ENCODE peak calls at places on chromosomes 16 and 17, in ten cellular contexts. C, X, U, W, M, O, E, S, F and H are unnamed samples.

GRCh38 chr16:50908468-50908867 is 166.6 kb downstream of the CYLD start:
- DNase-seq in C (no peak), X (no peak), U (no peak), W (no peak), M (no peak), O (no peak), E (no peak), S (no peak), F (no peak), H (no peak)

GRCh38 chr16:79411357-79411756 is 189.2 kb downstream of the MAF start:
- DNase-seq in C (no peak), X (no peak), U (no peak), W (no peak), M (no peak), O (no peak), E (no peak), S (no peak), F (no peak), H (no peak)

GRCh38 chr16:85166281-85166680 is 54.0 kb upstream of the CIBAR2 start:
- DNase-seq in C (no peak), X (no peak), U (no peak), W (no peak), M (no peak), O (peak), E (no peak), S (no peak), F (no peak), H (no peak)

GRCh38 chr17:10380631-10381408 is 8.0 kb upstream of the MYH13 start:
- DNase-seq in C (no peak), X (no peak), U (peak), W (no peak), M (no peak), O (no peak), E (no peak), S (no peak), F (no peak), H (no peak)

GRCh38 chr16:12455287-12455798 is 348.3 kb downstream of the CPPED1 start:
- DNase-seq in C (no peak), X (peak), U (peak), W (no peak), M (peak), O (peak), E (peak), S (peak), F (peak), H (peak)

GRCh38 chr17:47286198-47286914 is 32.7 kb downstream of the ITGB3 start:
- DNase-seq in C (no peak), X (no peak), U (no peak), W (no peak), M (no peak), O (no peak), E (no peak), S (no peak), F (no peak), H (no peak)

GRCh38 chr17:27741361-27741861 is 58.9 kb downstream of the NOS2 start:
- DNase-seq in C (no peak), X (no peak), U (no peak), W (no peak), M (no peak), O (peak), E (no peak), S (peak), F (no peak), H (no peak)

GRCh38 chr17:80850109-80850508 is 141.5 kb upstream of the CHMP6 start:
- DNase-seq in C (no peak), X (no peak), U (no peak), W (no peak), M (no peak), O (no peak), E (no peak), S (no peak), F (no peak), H (no peak)

GRCh38 chr17:39244016-39244599 is 18.4 kb upstream of the STAC2 start:
- DNase-seq in C (no peak), X (peak), U (peak), W (no peak), M (no peak), O (no peak), E (peak), S (no peak), F (no peak), H (no peak)

GRCh38 chr17:47990962-47991731 is 20.2 kb downstream of the CDK5RAP3 start:
- DNase-seq in C (no peak), X (no peak), U (no peak), W (no peak), M (peak), O (no peak), E (no peak), S (no peak), F (no peak), H (peak)

GRCh38 chr16:74466872-74467271 is 45.6 kb upstream of the CLEC18B start:
- DNase-seq in C (no peak), X (no peak), U (no peak), W (no peak), M (no peak), O (no peak), E (no peak), S (no peak), F (no peak), H (no peak)

GRCh38 chr16:4032768-4033167 is 83.5 kb downstream of the ADCY9 start:
- DNase-seq in C (peak), X (no peak), U (no peak), W (peak), M (peak), O (no peak), E (no peak), S (no peak), F (no peak), H (no peak)

GRCh38 chr17:78737332-78737731 is 44.7 kb downstream of the CYTH1 start:
- DNase-seq in C (no peak), X (no peak), U (peak), W (no peak), M (no peak), O (no peak), E (no peak), S (no peak), F (no peak), H (no peak)

GRCh38 chr17:70314096-70314495 is 144.8 kb downstream of the KCNJ2 start:
- DNase-seq in C (no peak), X (no peak), U (no peak), W (no peak), M (no peak), O (no peak), E (no peak), S (no peak), F (no peak), H (no peak)

GRCh38 chr17:60305141-60305540 is 86.8 kb downstream of the USP32 start:
- DNase-seq in C (no peak), X (peak), U (peak), W (no peak), M (no peak), O (no peak), E (no peak), S (no peak), F (no peak), H (no peak)

GRCh38 chr17:80833952-80834895 is 157.4 kb upstream of the CHMP6 start:
- DNase-seq in C (no peak), X (no peak), U (no peak), W (peak), M (peak), O (peak), E (no peak), S (peak), F (peak), H (no peak)

GRCh38 chr16:28597692-28598261 is 927 bp upstream of the SULT1A2 start:
- DNase-seq in C (no peak), X (peak), U (peak), W (no peak), M (no peak), O (peak), E (peak), S (no peak), F (no peak), H (peak)

GRCh38 chr17:6506679-6507231 is 49.6 kb downstream of the PITPNM3 start:
- DNase-seq in C (no peak), X (no peak), U (no peak), W (no peak), M (no peak), O (peak), E (no peak), S (no peak), F (no peak), H (no peak)

GRCh38 chr16:13856811-13857511 is 63.0 kb upstream of the ERCC4 start:
- DNase-seq in C (no peak), X (no peak), U (no peak), W (no peak), M (no peak), O (no peak), E (no peak), S (no peak), F (no peak), H (no peak)

GRCh38 chr17:58328195-58329034 is at the start of gene TSPOAP1:
- DNase-seq in C (no peak), X (peak), U (no peak), W (no peak), M (peak), O (peak), E (peak), S (no peak), F (peak), H (peak)

GRCh38 chr17:35645923-35646322 is 58.8 kb downstream of the AP2B1 start:
- DNase-seq in C (no peak), X (no peak), U (no peak), W (no peak), M (no peak), O (no peak), E (no peak), S (no peak), F (no peak), H (no peak)

GRCh38 chr16:26963109-26963508 is 103.6 kb upstream of the C16orf82 start:
- DNase-seq in C (no peak), X (peak), U (peak), W (no peak), M (no peak), O (no peak), E (peak), S (peak), F (no peak), H (peak)

GRCh38 chr16:30786936-30787612 is at the start of gene ZNF629:
- DNase-seq in C (peak), X (peak), U (peak), W (peak), M (peak), O (peak), E (peak), S (peak), F (peak), H (peak)

GRCh38 chr17:40323731-40324650 is 15.0 kb downstream of the RARA start:
- DNase-seq in C (peak), X (peak), U (no peak), W (peak), M (no peak), O (peak), E (no peak), S (peak), F (peak), H (no peak)

GRCh38 chr16:10992112-10992511 is 47.7 kb downstream of the CLEC16A start:
- DNase-seq in C (no peak), X (no peak), U (no peak), W (no peak), M (no peak), O (no peak), E (no peak), S (no peak), F (no peak), H (no peak)

GRCh38 chr17:47728214-47728877 is 4.7 kb upstream of the TBX21 start:
- DNase-seq in C (no peak), X (no peak), U (no peak), W (no peak), M (no peak), O (peak), E (no peak), S (no peak), F (no peak), H (no peak)

GRCh38 chr16:67204076-67204475 is 5.1 kb downstream of the ELMO3 start:
- DNase-seq in C (no peak), X (no peak), U (no peak), W (no peak), M (no peak), O (no peak), E (no peak), S (no peak), F (no peak), H (no peak)

GRCh38 chr16:1335996-1336395 is 2.6 kb downstream of the BAIAP3 start:
- DNase-seq in C (no peak), X (peak), U (peak), W (no peak), M (no peak), O (no peak), E (peak), S (no peak), F (no peak), H (peak)
- TF ChIP-seq CTCF in C (no peak), X (peak), U (peak), W (no peak), M (no peak), O (no peak), E (no peak), S (no peak), F (no peak), H (no peak)

DNA sequence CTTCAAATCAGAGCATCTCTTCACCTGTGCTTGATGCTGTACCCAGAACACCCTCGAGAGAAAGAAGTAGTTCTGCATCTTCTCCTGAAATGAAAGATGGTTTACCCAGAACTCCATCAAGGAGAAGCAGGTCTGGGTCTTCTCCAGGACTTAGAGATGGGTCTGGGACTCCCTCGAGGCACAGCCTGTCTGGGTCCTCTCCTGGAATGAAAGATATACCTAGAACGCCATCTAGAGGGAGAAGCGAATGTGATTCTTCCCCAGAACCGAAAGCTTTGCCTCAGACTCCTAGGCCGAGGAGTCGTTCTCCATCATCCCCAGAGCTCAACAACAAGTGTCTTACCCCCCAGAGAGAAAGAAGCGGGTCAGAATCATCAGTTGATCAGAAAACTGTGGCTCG is 12.3 kb downstream of the SRRM2 start:
- DNase-seq in C (no peak), X (no peak), U (no peak), W (no peak), M (no peak), O (peak), E (no peak), S (no peak), F (no peak), H (no peak)
- TF ChIP-seq CTCF in C (no peak), X (peak), U (peak), W (no peak), M (no peak), O (no peak), E (no peak), S (no peak), F (no peak), H (no peak)

GRCh38 chr17:30212750-30213149 is 22.7 kb downstream of the SLC6A4 start:
- DNase-seq in C (no peak), X (no peak), U (no peak), W (no peak), M (no peak), O (no peak), E (no peak), S (no peak), F (no peak), H (no peak)
- TF ChIP-seq CTCF in C (no peak), X (no peak), U (no peak), W (no peak), M (no peak), O (no peak), E (no peak), S (no peak), F (no peak), H (no peak)

GRCh38 chr17:17748179-17748578 is 66.9 kb downstream of the RAI1 start:
- DNase-seq in C (no peak), X (no peak), U (peak), W (no peak), M (no peak), O (no peak), E (no peak), S (no peak), F (no peak), H (no peak)
- TF ChIP-seq CTCF in C (no peak), X (peak), U (peak), W (no peak), M (no peak), O (no peak), E (no peak), S (no peak), F (no peak), H (no peak)

DNA sequence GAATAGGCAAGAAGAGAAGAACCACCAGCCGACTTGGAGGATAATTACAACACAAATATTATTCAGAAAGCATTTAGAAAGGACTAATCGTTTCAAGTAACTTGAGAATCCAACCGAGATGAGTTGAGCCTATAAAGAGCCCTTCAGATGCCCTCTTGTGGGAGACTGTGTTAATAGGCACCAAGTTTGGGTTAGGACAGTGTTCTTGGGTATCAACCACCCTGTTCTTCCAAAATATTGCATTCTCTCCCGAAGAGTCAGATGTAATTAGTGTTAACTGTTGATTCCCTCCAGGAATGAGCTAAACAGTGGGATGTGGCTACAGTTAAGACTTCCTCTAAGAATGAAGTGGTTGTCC is 87.8 kb upstream of the NOL11 start:
- DNase-seq in C (no peak), X (no peak), U (peak), W (no peak), M (no peak), O (no peak), E (no peak), S (no peak), F (no peak), H (no peak)
- TF ChIP-seq CTCF in C (no peak), X (peak), U (peak), W (no peak), M (peak), O (peak), E (no peak), S (peak), F (peak), H (peak)

DNA sequence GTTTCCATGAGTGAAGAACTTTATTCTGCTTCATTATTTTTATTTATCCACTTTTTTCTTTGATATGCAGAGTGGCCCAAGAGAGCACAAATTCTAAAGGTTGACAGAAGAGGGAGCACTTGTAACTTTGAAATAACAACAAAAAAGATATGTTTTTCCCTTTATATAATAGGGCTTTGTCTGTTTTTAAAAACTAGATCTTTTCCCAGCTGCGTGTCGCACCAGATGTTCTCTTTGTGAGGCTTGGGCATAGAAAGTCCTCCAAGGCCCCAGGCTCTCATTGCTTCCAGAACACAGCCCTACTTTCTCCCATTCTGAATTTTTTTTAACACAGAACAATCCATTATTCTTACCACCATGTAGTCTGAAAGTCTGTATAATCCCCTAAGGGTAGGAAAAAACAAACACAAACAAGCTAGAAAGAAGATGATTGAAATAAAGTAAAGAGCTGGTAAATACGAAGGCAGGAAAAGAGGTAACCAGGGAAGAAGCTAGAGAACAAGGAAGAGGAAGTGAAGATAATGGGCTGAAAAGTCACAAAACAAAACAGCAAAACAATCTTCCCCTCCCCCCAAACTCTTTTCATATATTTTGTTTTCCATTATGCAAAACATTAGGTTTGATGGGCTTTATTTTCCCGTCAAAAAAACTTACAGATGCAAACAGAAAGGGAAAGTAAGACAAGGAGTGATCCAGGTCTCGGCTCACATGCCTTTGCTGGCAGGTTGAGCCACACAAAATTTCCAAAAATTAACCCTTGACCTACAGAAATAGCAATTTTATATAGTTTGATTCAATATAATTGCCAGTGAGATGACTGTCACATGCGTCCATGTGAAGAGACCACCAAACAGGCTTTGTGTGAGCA is 160.3 kb downstream of the ABCA8 start:
- DNase-seq in C (no peak), X (no peak), U (peak), W (no peak), M (no peak), O (no peak), E (no peak), S (no peak), F (peak), H (no peak)
- TF ChIP-seq CTCF in C (no peak), X (peak), U (peak), W (no peak), M (peak), O (peak), E (no peak), S (peak), F (peak), H (no peak)

GRCh38 chr16:6165330-6165984 is 1067.9 kb upstream of the EEF2KMT start:
- DNase-seq in C (no peak), X (no peak), U (peak), W (no peak), M (no peak), O (no peak), E (no peak), S (no peak), F (no peak), H (no peak)
- TF ChIP-seq CTCF in C (no peak), X (peak), U (peak), W (no peak), M (no peak), O (no peak), E (no peak), S (no peak), F (no peak), H (peak)

DNA sequence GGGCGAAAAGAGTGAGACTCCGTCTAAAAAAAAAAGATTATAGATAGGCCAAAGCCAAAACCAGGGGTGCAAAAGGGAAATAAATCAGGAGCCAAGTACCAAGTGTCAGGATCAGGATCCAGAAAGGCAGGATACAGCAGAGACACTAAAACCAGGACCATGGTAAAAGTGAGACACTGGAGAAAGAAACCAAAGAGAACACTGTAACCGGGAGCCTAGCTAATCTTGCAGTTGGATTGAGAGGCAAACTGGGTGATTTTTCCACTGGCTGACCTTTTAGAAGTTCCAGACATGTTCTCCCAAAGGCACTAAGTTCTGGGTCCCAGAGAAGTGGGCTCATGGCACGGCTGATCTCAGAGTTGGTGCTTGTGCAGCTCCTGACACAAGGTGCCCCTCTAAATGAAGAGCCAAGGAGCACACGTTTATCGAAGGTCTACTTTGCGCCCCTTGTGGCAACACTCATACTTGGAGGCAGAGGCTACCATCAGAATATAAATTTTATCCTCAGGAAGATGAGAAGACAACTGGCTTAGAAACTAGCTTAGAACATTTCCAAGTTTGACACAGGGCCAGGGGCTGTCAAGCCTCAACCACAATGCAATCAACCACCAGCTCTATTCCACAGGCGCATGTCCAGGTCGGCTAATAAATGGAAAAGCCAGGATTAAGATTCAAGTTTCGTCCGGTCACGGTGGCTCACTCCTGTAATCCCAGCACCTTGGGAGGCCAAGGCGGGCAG is 27.5 kb upstream of the HELZ start:
- DNase-seq in C (no peak), X (no peak), U (peak), W (no peak), M (no peak), O (peak), E (peak), S (no peak), F (no peak), H (no peak)
- TF ChIP-seq CTCF in C (no peak), X (peak), U (peak), W (no peak), M (no peak), O (no peak), E (peak), S (no peak), F (no peak), H (peak)

GRCh38 chr17:44769647-44770084 is 10.9 kb downstream of the ADAM11 start:
- DNase-seq in C (no peak), X (no peak), U (no peak), W (no peak), M (peak), O (no peak), E (no peak), S (no peak), F (no peak), H (no peak)
- TF ChIP-seq CTCF in C (no peak), X (no peak), U (no peak), W (no peak), M (no peak), O (no peak), E (no peak), S (no peak), F (no peak), H (no peak)